ENCODE peak calls at places on chromosomes 5 and 9, in seven cellular contexts. E is Panc1, Q is A549, X is AG10803, V is NB4, M is osteocyte, S is ovary. R is an unnamed sample.
A peak's percentile ranks its signal among the peaks of the same experiment; 100 is the strongest.

GRCh38 chr5:111278824-111279504 is 54.8 kb downstream of the CAMK4 start:
- DNase-seq in Q (peak; percentile 58), M (no peak), X (no peak), E (peak; percentile 32), V (peak; percentile 66), S (no peak), R (no peak)

GRCh38 chr5:6632324-6632930 is 417 bp downstream of the NSUN2 start:
- DNase-seq in E (no peak), X (peak; percentile 31), Q (no peak), S (no peak), M (no peak), V (peak; percentile 58), R (no peak)

GRCh38 chr9:36881316-36882116 is 152.6 kb downstream of the PAX5 start:
- DNase-seq in V (no peak), M (no peak), Q (no peak), E (no peak), S (no peak), X (no peak), R (no peak)

GRCh38 chr9:131982683-131983239 is 96.9 kb downstream of the MED27 start:
- DNase-seq in S (no peak), M (no peak), E (no peak), V (peak; percentile 69), Q (no peak), X (peak; percentile 54), R (no peak)

GRCh38 chr9:98302938-98303337 is 47.5 kb upstream of the TBC1D2 start:
- DNase-seq in S (no peak), E (no peak), Q (no peak), X (no peak), V (no peak), M (no peak), R (peak; percentile 39)

GRCh38 chr5:57887851-57888621 is 405.4 kb upstream of the ACTBL2 start:
- DNase-seq in X (peak; percentile 68), E (peak; percentile 27), V (peak; percentile 7), M (no peak), S (peak; percentile 36), Q (peak; percentile 85), R (no peak)

GRCh38 chr5:62093981-62094380 is 212.0 kb upstream of the KIF2A start:
- DNase-seq in M (no peak), Q (peak; percentile 31), X (peak; percentile 27), E (no peak), V (no peak), S (no peak), R (no peak)

GRCh38 chr5:92922231-92922967 is 658.6 kb downstream of the NR2F1-AS1 start:
- DNase-seq in Q (no peak), X (no peak), S (no peak), E (no peak), M (no peak), V (no peak), R (no peak)

GRCh38 chr9:136572003-136572595 is 26.3 kb upstream of the NOTCH1 start:
- DNase-seq in E (no peak), X (peak; percentile 60), S (no peak), V (no peak), Q (peak; percentile 76), M (no peak), R (no peak)

GRCh38 chr5:134492568-134492967 is 32.9 kb upstream of the JADE2 start:
- DNase-seq in V (no peak), M (no peak), X (no peak), Q (no peak), S (no peak), E (no peak), R (no peak)

GRCh38 chr5:178331491-178331981 is 98.9 kb upstream of the PHYKPL start:
- DNase-seq in E (no peak), V (no peak), S (no peak), X (peak; percentile 23), M (no peak), Q (no peak), R (peak; percentile 68)

GRCh38 chr5:1507457-1507856 is 16.3 kb downstream of the LPCAT1 start:
- DNase-seq in Q (no peak), V (no peak), E (no peak), X (no peak), S (peak; percentile 13), M (no peak), R (peak; percentile 82)

GRCh38 chr5:25604682-25605081 is 959.9 kb upstream of the CDH10 start:
- DNase-seq in X (no peak), V (no peak), S (no peak), Q (no peak), E (no peak), M (no peak), R (no peak)

GRCh38 chr5:159440948-159441347 is 110.7 kb upstream of the IL12B start:
- DNase-seq in S (no peak), V (no peak), E (no peak), M (no peak), X (no peak), Q (no peak), R (no peak)

GRCh38 chr9:93297659-93298497 is 113.9 kb downstream of the WNK2 start:
- DNase-seq in V (no peak), E (no peak), M (no peak), S (no peak), X (no peak), Q (no peak), R (peak; percentile 90)

GRCh38 chr5:9468070-9468388 is 77.8 kb downstream of the SEMA5A start:
- DNase-seq in X (peak; percentile 88), S (no peak), M (no peak), Q (no peak), E (no peak), V (no peak), R (no peak)

GRCh38 chr9:134180786-134181647 is 16.7 kb upstream of the RNU6ATAC start:
- DNase-seq in X (no peak), S (no peak), V (no peak), M (no peak), Q (no peak), E (no peak), R (peak; percentile 76)

GRCh38 chr9:125902224-125902623 is 155.1 kb downstream of the PBX3 start:
- DNase-seq in Q (no peak), V (no peak), S (no peak), E (no peak), X (peak; percentile 26), M (no peak), R (no peak)

GRCh38 chr5:179759961-179760541 is 27.4 kb downstream of the MAML1 start:
- DNase-seq in S (no peak), X (no peak), Q (no peak), V (no peak), M (no peak), E (no peak), R (no peak)

GRCh38 chr9:12975496-12975895 is 200.7 kb downstream of the LURAP1L start:
- DNase-seq in M (no peak), Q (no peak), V (no peak), X (no peak), E (no peak), S (no peak), R (no peak)

GRCh38 chr9:12973702-12974101 is 198.9 kb downstream of the LURAP1L start:
- DNase-seq in E (no peak), Q (no peak), V (no peak), X (no peak), M (no peak), S (no peak), R (no peak)

GRCh38 chr9:12968093-12968492 is 193.3 kb downstream of the LURAP1L start:
- DNase-seq in E (no peak), X (no peak), Q (no peak), V (no peak), M (no peak), S (no peak), R (no peak)

GRCh38 chr9:12972608-12973589 is 198.1 kb downstream of the LURAP1L start:
- DNase-seq in E (no peak), X (no peak), V (no peak), S (no peak), M (no peak), Q (no peak), R (no peak)
- TF ChIP-seq CTCF in E (no peak), X (no peak), V (no peak), S (no peak), M (no peak), Q (no peak), R (peak; percentile 32)

GRCh38 chr5:103217101-103217500 is 41.5 kb upstream of the MACIR start:
- DNase-seq in E (no peak), V (no peak), S (no peak), M (no peak), X (no peak), Q (no peak), R (no peak)
- TF ChIP-seq CTCF in E (no peak), V (no peak), S (no peak), M (no peak), X (no peak), Q (no peak), R (no peak)

GRCh38 chr5:147348046-147348445 is 113.2 kb downstream of the STK32A start:
- DNase-seq in E (no peak), Q (no peak), M (no peak), S (no peak), X (no peak), V (no peak), R (no peak)

GRCh38 chr5:147344861-147345260 is 110.0 kb downstream of the STK32A start:
- DNase-seq in Q (no peak), E (no peak), M (no peak), V (peak; percentile 63), X (no peak), S (no peak), R (no peak)

GRCh38 chr5:147349241-147349640 is 114.4 kb downstream of the STK32A start:
- DNase-seq in V (no peak), S (no peak), M (no peak), X (no peak), E (no peak), Q (no peak), R (no peak)

GRCh38 chr5:147341382-147341781 is 106.6 kb downstream of the STK32A start:
- DNase-seq in Q (no peak), M (no peak), E (no peak), X (no peak), V (no peak), S (no peak), R (no peak)

GRCh38 chr5:147346006-147346561 is 111.3 kb downstream of the STK32A start:
- DNase-seq in M (no peak), S (no peak), X (no peak), V (peak; percentile 14), E (no peak), Q (no peak), R (no peak)
- TF ChIP-seq CTCF in M (no peak), S (no peak), X (no peak), V (peak; percentile 28), E (no peak), Q (no peak), R (peak; percentile 10)

GRCh38 chr5:149239917-149240316 is 31.7 kb upstream of the AFAP1L1 start:
- DNase-seq in M (no peak), S (no peak), Q (no peak), E (no peak), V (no peak), X (no peak), R (no peak)

GRCh38 chr5:149235841-149236240 is 35.8 kb upstream of the AFAP1L1 start:
- DNase-seq in Q (no peak), E (no peak), M (no peak), X (no peak), S (no peak), V (no peak), R (no peak)

GRCh38 chr5:149238540-149238939 is 33.1 kb upstream of the AFAP1L1 start:
- DNase-seq in Q (no peak), V (no peak), E (no peak), X (no peak), S (no peak), M (no peak), R (no peak)

GRCh38 chr5:149240354-149240998 is 31.2 kb upstream of the AFAP1L1 start:
- DNase-seq in X (no peak), S (no peak), Q (no peak), M (no peak), V (peak; percentile 68), E (no peak), R (no peak)

GRCh38 chr5:149237662-149238061 is 34.0 kb upstream of the AFAP1L1 start:
- DNase-seq in M (no peak), S (no peak), V (no peak), E (no peak), X (no peak), Q (no peak), R (no peak)
- TF ChIP-seq CTCF in M (no peak), S (no peak), V (peak; percentile 26), E (no peak), X (peak; percentile 18), Q (no peak), R (no peak)

R was measured in chondrocyte.